ENCODE peak calls at places on chromosomes 2 and 18, in four cellular contexts. One of them, this sample, is unnamed.

GRCh38 chr2:160970052-160970846 is 190.0 kb upstream of the TANK start:
- DNase-seq in NCI-H345: peak
- DNase-seq in iris pigment epithelial cell: peak
- DNase-seq in T-helper 9 cell: no peak
- DNase-seq in this sample: no peak

GRCh38 chr18:41744664-41745063 is 210.4 kb upstream of the PIK3C3 start:
- DNase-seq in iris pigment epithelial cell: no peak
- DNase-seq in NCI-H345: no peak
- DNase-seq in T-helper 9 cell: no peak
- DNase-seq in this sample: no peak

GRCh38 chr2:86807462-86808275 is 17.0 kb upstream of the CD8A start:
- DNase-seq in iris pigment epithelial cell: peak
- DNase-seq in NCI-H345: peak
- DNase-seq in T-helper 9 cell: no peak
- DNase-seq in this sample: no peak

GRCh38 chr2:1721706-1722483 is 22.4 kb downstream of the PXDN start:
- DNase-seq in iris pigment epithelial cell: peak
- DNase-seq in T-helper 9 cell: no peak
- DNase-seq in NCI-H345: no peak
- DNase-seq in this sample: no peak

GRCh38 chr2:212686285-212686895 is 147.8 kb upstream of the ERBB4 start:
- DNase-seq in NCI-H345: peak
- DNase-seq in iris pigment epithelial cell: peak
- DNase-seq in T-helper 9 cell: peak
- DNase-seq in this sample: peak

GRCh38 chr2:119837759-119838158 is 78.0 kb downstream of the PTPN4 start:
- DNase-seq in T-helper 9 cell: no peak
- DNase-seq in iris pigment epithelial cell: no peak
- DNase-seq in NCI-H345: no peak
- DNase-seq in this sample: no peak

GRCh38 chr18:73688161-73688560 is 459.5 kb downstream of the FBXO15 start:
- DNase-seq in T-helper 9 cell: no peak
- DNase-seq in NCI-H345: no peak
- DNase-seq in iris pigment epithelial cell: peak
- DNase-seq in this sample: no peak

GRCh38 chr18:79687806-79688205 is 8.2 kb downstream of the CTDP1 start:
- DNase-seq in NCI-H345: no peak
- DNase-seq in T-helper 9 cell: no peak
- DNase-seq in iris pigment epithelial cell: peak
- DNase-seq in this sample: no peak

GRCh38 chr18:42920621-42921020 is 194.9 kb downstream of the RIT2 start:
- DNase-seq in NCI-H345: no peak
- DNase-seq in iris pigment epithelial cell: no peak
- DNase-seq in T-helper 9 cell: no peak
- DNase-seq in this sample: no peak